ENCODE peak calls at places on chromosomes 2 and 18, in seven cellular contexts. R, U, E, G, N, F and Z are unnamed samples.

GRCh38 chr2:42976400-42976799 is 184.0 kb upstream of the HAAO start:
- DNase-seq in R (no peak), U (no peak), E (no peak), G (no peak), N (no peak), F (no peak), Z (no peak)

GRCh38 chr2:54206596-54206995 is 49.4 kb downstream of the TSPYL6 start:
- DNase-seq in R (no peak), U (peak), E (no peak), G (peak), N (no peak), F (no peak), Z (peak)

GRCh38 chr2:41989503-41990180 is 58.2 kb upstream of the PKDCC start:
- DNase-seq in R (no peak), U (no peak), E (no peak), G (no peak), N (no peak), F (no peak), Z (no peak)

GRCh38 chr18:73752546-73752945 is 395.1 kb downstream of the FBXO15 start:
- DNase-seq in R (no peak), U (no peak), E (no peak), G (peak), N (no peak), F (peak), Z (no peak)

GRCh38 chr2:173747037-173747436 is 218.1 kb downstream of the SP3 start:
- DNase-seq in R (no peak), U (no peak), E (no peak), G (no peak), N (no peak), F (no peak), Z (no peak)

GRCh38 chr2:67260348-67261277 is 136.5 kb upstream of the ETAA1 start:
- DNase-seq in R (peak), U (no peak), E (no peak), G (peak), N (no peak), F (peak), Z (no peak)

GRCh38 chr2:235561450-235561849 is 67.6 kb downstream of the AGAP1 start:
- DNase-seq in R (no peak), U (no peak), E (no peak), G (no peak), N (no peak), F (no peak), Z (no peak)

GRCh38 chr2:37788602-37789209 is 117.3 kb upstream of the CDC42EP3 start:
- DNase-seq in R (no peak), U (no peak), E (no peak), G (no peak), N (no peak), F (no peak), Z (no peak)

GRCh38 chr2:239944706-239945551 is 80.2 kb downstream of the NDUFA10 start:
- DNase-seq in R (no peak), U (no peak), E (no peak), G (peak), N (peak), F (peak), Z (peak)

GRCh38 chr2:118089015-118089800 is 937 bp downstream of the INSIG2 start:
- DNase-seq in R (peak), U (peak), E (no peak), G (peak), N (no peak), F (peak), Z (peak)

GRCh38 chr2:211035548-211036185 is 479.3 kb downstream of the CPS1 start:
- DNase-seq in R (no peak), U (peak), E (no peak), G (peak), N (no peak), F (no peak), Z (peak)

GRCh38 chr2:109324859-109325258 is 195.9 kb downstream of the SH3RF3 start:
- DNase-seq in R (no peak), U (no peak), E (no peak), G (peak), N (no peak), F (peak), Z (no peak)

GRCh38 chr2:225763711-225764110 is 364.2 kb downstream of the NYAP2 start:
- DNase-seq in R (no peak), U (no peak), E (no peak), G (no peak), N (no peak), F (no peak), Z (no peak)

GRCh38 chr2:12769492-12770105 is 52.9 kb downstream of the TRIB2 start:
- DNase-seq in R (no peak), U (no peak), E (no peak), G (no peak), N (no peak), F (peak), Z (no peak)

GRCh38 chr18:73004260-73004659 is 136.5 kb upstream of the NETO1 start:
- DNase-seq in R (no peak), U (no peak), E (no peak), G (no peak), N (no peak), F (no peak), Z (no peak)

GRCh38 chr2:127526940-127527804 is 883 bp upstream of the IWS1 start:
- DNase-seq in R (no peak), U (peak), E (no peak), G (no peak), N (no peak), F (no peak), Z (peak)

GRCh38 chr2:127530245-127531132 is 4.2 kb upstream of the IWS1 start:
- DNase-seq in R (no peak), U (no peak), E (no peak), G (no peak), N (no peak), F (no peak), Z (no peak)

GRCh38 chr2:127526142-127526939 is at the start of gene IWS1:
- DNase-seq in R (peak), U (peak), E (peak), G (peak), N (peak), F (peak), Z (peak)

GRCh38 chr2:127531133-127531709 is 4.3 kb upstream of the MYO7B start:
- DNase-seq in R (no peak), U (no peak), E (no peak), G (no peak), N (no peak), F (no peak), Z (no peak)

DNA sequence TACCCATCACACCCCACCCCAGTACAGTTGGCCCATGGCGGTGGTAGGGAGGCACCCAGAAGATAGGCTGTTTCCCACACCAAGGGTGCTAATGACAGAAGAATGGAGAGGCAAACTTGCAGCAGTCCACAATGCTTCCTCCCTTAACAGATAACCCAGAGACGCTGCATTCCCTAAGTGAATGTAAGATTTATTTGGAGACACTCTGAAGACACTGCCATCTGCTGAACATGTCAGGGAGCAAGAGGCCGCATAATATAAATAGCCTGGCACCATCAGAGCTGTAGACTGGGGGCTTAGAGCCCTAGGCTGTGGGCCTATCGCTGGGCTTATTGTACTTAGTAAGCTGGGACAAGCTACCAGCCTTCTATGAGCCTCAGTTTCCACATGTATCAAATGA is 2.2 kb upstream of the IWS1 start:
- DNase-seq in R (no peak), U (no peak), E (no peak), G (no peak), N (no peak), F (no peak), Z (no peak)
- TF ChIP-seq CTCF in R (no peak), U (no peak), E (no peak), G (no peak), N (peak), F (no peak), Z (no peak)

GRCh38 chr2:162006326-162006725 is 67.7 kb downstream of the DPP4 start:
- DNase-seq in R (no peak), U (no peak), E (no peak), G (no peak), N (no peak), F (no peak), Z (no peak)

GRCh38 chr2:162009543-162009942 is 64.5 kb downstream of the DPP4 start:
- DNase-seq in R (no peak), U (no peak), E (no peak), G (no peak), N (no peak), F (no peak), Z (no peak)

GRCh38 chr2:162011718-162012564 is 62.1 kb downstream of the DPP4 start:
- DNase-seq in R (no peak), U (no peak), E (no peak), G (no peak), N (no peak), F (no peak), Z (no peak)

GRCh38 chr2:162002623-162003200 is 71.3 kb downstream of the DPP4 start:
- DNase-seq in R (no peak), U (no peak), E (no peak), G (no peak), N (no peak), F (no peak), Z (no peak)

DNA sequence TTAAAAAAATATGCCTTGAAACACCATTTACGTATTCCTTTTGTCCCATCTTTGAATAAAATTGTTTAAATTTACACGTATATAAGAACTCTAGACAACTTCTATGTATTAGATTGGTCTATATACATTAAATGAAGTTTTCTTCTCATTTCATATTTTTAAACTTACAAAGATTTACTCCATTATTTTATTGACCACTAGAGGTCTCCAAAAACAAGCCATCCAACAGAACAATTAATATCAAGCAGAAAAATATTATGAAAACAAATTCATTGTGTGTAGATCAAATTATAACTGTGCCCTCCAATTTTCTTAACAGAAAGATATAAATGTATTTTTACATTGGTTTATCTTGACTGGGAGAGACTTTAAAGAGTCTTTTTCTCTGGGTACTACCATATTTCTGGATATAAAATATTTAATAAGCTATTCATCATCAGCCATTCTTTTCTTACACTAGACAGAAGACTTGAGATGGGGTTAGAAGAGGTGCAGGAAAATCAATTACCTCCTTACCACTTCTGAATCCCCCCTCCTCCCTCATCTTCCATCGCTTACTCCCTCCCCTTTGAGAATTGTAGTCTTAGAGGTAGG is 66.5 kb downstream of the DPP4 start:
- DNase-seq in R (no peak), U (peak), E (no peak), G (peak), N (no peak), F (no peak), Z (no peak)
- TF ChIP-seq CTCF in R (peak), U (peak), E (peak), G (peak), N (peak), F (peak), Z (no peak)

GRCh38 chr2:30206461-30207430 is 24.6 kb upstream of the LBH start:
- DNase-seq in R (no peak), U (no peak), E (no peak), G (no peak), N (no peak), F (no peak), Z (no peak)
- TF ChIP-seq CTCF in R (no peak), U (no peak), E (no peak), G (no peak), N (no peak), F (no peak), Z (no peak)

GRCh38 chr18:63962137-63962536 is 7.7 kb upstream of the SERPINB8 start:
- DNase-seq in R (no peak), U (no peak), E (no peak), G (no peak), N (no peak), F (peak), Z (no peak)
- TF ChIP-seq CTCF in R (no peak), U (no peak), E (no peak), G (no peak), N (no peak), F (no peak), Z (no peak)

GRCh38 chr2:161952722-161953322 is 121.2 kb downstream of the DPP4 start:
- DNase-seq in R (no peak), U (no peak), E (no peak), G (no peak), N (no peak), F (no peak), Z (no peak)
- TF ChIP-seq CTCF in R (no peak), U (no peak), E (no peak), G (no peak), N (no peak), F (no peak), Z (no peak)

GRCh38 chr2:241736111-241736510 is 1.7 kb downstream of the D2HGDH start:
- DNase-seq in R (no peak), U (no peak), E (no peak), G (no peak), N (no peak), F (no peak), Z (no peak)

GRCh38 chr2:241730679-241731293 is 3.6 kb upstream of the D2HGDH start:
- DNase-seq in R (no peak), U (no peak), E (no peak), G (no peak), N (no peak), F (no peak), Z (no peak)

GRCh38 chr2:241734467-241735208 is at the start of gene D2HGDH:
- DNase-seq in R (peak), U (peak), E (peak), G (peak), N (peak), F (peak), Z (peak)

GRCh38 chr2:241734208-241734466 is 293 bp upstream of the D2HGDH start:
- DNase-seq in R (no peak), U (no peak), E (no peak), G (no peak), N (no peak), F (no peak), Z (no peak)

GRCh38 chr2:241733391-241734207 is 831 bp upstream of the D2HGDH start:
- DNase-seq in R (no peak), U (no peak), E (no peak), G (no peak), N (no peak), F (no peak), Z (no peak)
- TF ChIP-seq CTCF in R (no peak), U (peak), E (no peak), G (no peak), N (no peak), F (no peak), Z (no peak)

DNA sequence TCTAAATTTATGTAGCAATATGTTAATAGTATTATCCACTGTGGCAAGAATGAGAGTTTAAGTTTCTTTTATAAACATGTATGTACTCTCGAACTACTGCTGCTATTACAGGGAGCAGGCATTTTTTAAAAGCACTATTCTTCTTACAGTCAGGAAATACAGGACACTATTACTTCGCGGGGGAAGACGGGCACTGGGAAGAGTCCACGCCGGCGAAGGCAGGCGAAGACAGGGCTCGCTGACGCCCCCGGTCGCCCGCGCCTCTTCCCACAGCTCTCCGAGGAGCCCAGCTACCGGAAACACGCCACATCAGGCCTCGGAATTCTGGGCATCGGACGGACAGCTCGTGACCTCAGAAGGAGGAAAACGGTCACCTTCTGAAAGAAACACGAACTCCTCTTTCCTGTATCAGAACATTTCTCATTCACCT is 90.2 kb downstream of the FAM161A start:
- DNase-seq in R (peak), U (no peak), E (no peak), G (peak), N (no peak), F (peak), Z (peak)
- TF ChIP-seq CTCF in R (no peak), U (peak), E (no peak), G (peak), N (peak), F (peak), Z (no peak)